ENCODE peak calls at places on chromosomes 3 and 15, in seven cellular contexts. Q, P, V, R, E, D and X are unnamed samples.

GRCh38 chr15:50192926-50193595 is 11.1 kb downstream of the SLC27A2 start:
- DNase-seq in Q (no peak), P (no peak), V (no peak), R (no peak), E (peak; percentile 3), D (no peak), X (no peak)

GRCh38 chr3:41094351-41094750 is 105.0 kb upstream of the CTNNB1 start:
- DNase-seq in Q (no peak), P (no peak), V (no peak), R (no peak), E (no peak), D (no peak), X (no peak)

GRCh38 chr15:45180201-45180600 is 7.6 kb downstream of the SHF start:
- DNase-seq in Q (no peak), P (no peak), V (no peak), R (no peak), E (no peak), D (no peak), X (no peak)

GRCh38 chr3:30530084-30530483 is 76.3 kb upstream of the TGFBR2 start:
- DNase-seq in Q (no peak), P (no peak), V (no peak), R (no peak), E (no peak), D (no peak), X (no peak)

GRCh38 chr3:127121850-127122249 is 71.1 kb upstream of the PRR23E start:
- DNase-seq in Q (no peak), P (no peak), V (no peak), R (no peak), E (no peak), D (no peak), X (no peak)

GRCh38 chr3:139052802-139053600 is 8.3 kb upstream of the PRR23C start:
- DNase-seq in Q (no peak), P (peak; percentile 14), V (no peak), R (no peak), E (no peak), D (no peak), X (no peak)

GRCh38 chr3:41690766-41691563 is 270.9 kb downstream of the ULK4 start:
- DNase-seq in Q (no peak), P (peak; percentile 35), V (no peak), R (no peak), E (no peak), D (no peak), X (no peak)

GRCh38 chr15:79682851-79683288 is 213.9 kb downstream of the MTHFS start:
- DNase-seq in Q (no peak), P (peak; percentile 61), V (no peak), R (no peak), E (peak; percentile 47), D (no peak), X (no peak)

GRCh38 chr3:179591313-179591712 is 13.1 kb downstream of the MRPL47 start:
- DNase-seq in Q (no peak), P (peak; percentile 25), V (no peak), R (no peak), E (peak; percentile 65), D (no peak), X (no peak)

GRCh38 chr3:53833053-53833645 is 13.1 kb downstream of the CHDH start:
- DNase-seq in Q (no peak), P (no peak), V (no peak), R (no peak), E (no peak), D (no peak), X (no peak)

GRCh38 chr3:14147617-14148016 is 22.8 kb downstream of the TMEM43 start:
- DNase-seq in Q (peak; percentile 38), P (no peak), V (no peak), R (no peak), E (no peak), D (no peak), X (no peak)

GRCh38 chr15:52124270-52124878 is 11.8 kb upstream of the BCL2L10 start:
- DNase-seq in Q (no peak), P (peak; percentile 60), V (no peak), R (no peak), E (peak; percentile 76), D (no peak), X (no peak)